ENCODE peak calls at places on chromosome 4, in ten cellular contexts. One of them, this sample, is unnamed. For H3K4me1, the result is how much of the 10 kb centered on the place peaks cover.

GRCh38 chr4:45693746-45694145 is 430.1 kb downstream of the GABRG1 start:
- DNase-seq in GM23248: peak
- DNase-seq in H9: no peak
- DNase-seq in HCT116: no peak
- DNase-seq in neuronal stem cell: no peak
- DNase-seq in HepG2: peak
- DNase-seq in IMR-90: no peak
- DNase-seq in mesenchymal stem cell: no peak
- DNase-seq in PC-3: no peak
- DNase-seq in keratinocyte: no peak
- DNase-seq in this sample: no peak

GRCh38 chr4:147984065-147984777 is 252.3 kb downstream of the ARHGAP10 start:
- DNase-seq in GM23248: peak
- DNase-seq in IMR-90: peak
- DNase-seq in neuronal stem cell: peak
- DNase-seq in mesenchymal stem cell: peak
- DNase-seq in keratinocyte: no peak
- DNase-seq in HepG2: peak
- DNase-seq in H9: peak
- DNase-seq in HCT116: peak
- DNase-seq in PC-3: peak
- DNase-seq in this sample: peak

GRCh38 chr4:118972167-118972566 is 83.5 kb downstream of the SYNPO2 start:
- DNase-seq in neuronal stem cell: no peak
- DNase-seq in HCT116: no peak
- DNase-seq in keratinocyte: no peak
- DNase-seq in IMR-90: no peak
- DNase-seq in PC-3: no peak
- DNase-seq in HepG2: no peak
- DNase-seq in H9: no peak
- DNase-seq in GM23248: no peak
- DNase-seq in mesenchymal stem cell: no peak
- DNase-seq in this sample: no peak

GRCh38 chr4:156144961-156145360 is 191.3 kb upstream of the CTSO start:
- DNase-seq in keratinocyte: no peak
- DNase-seq in H9: no peak
- DNase-seq in mesenchymal stem cell: no peak
- DNase-seq in neuronal stem cell: no peak
- DNase-seq in GM23248: no peak
- DNase-seq in HCT116: no peak
- DNase-seq in HepG2: no peak
- DNase-seq in IMR-90: no peak
- DNase-seq in PC-3: no peak
- DNase-seq in this sample: no peak

GRCh38 chr4:16693641-16694040 is 204.8 kb downstream of the LDB2 start:
- DNase-seq in GM23248: no peak
- DNase-seq in neuronal stem cell: no peak
- DNase-seq in keratinocyte: no peak
- DNase-seq in HepG2: no peak
- DNase-seq in H9: no peak
- DNase-seq in PC-3: no peak
- DNase-seq in HCT116: no peak
- DNase-seq in mesenchymal stem cell: no peak
- DNase-seq in IMR-90: no peak
- DNase-seq in this sample: no peak

GRCh38 chr4:184315675-184316359 is 98.1 kb upstream of the ENPP6 start:
- DNase-seq in mesenchymal stem cell: no peak
- DNase-seq in PC-3: no peak
- DNase-seq in HCT116: no peak
- DNase-seq in IMR-90: no peak
- DNase-seq in keratinocyte: no peak
- DNase-seq in GM23248: no peak
- DNase-seq in H9: no peak
- DNase-seq in HepG2: no peak
- DNase-seq in neuronal stem cell: no peak
- DNase-seq in this sample: no peak

GRCh38 chr4:67344594-67345380 is 200.5 kb downstream of the CENPC start:
- DNase-seq in mesenchymal stem cell: no peak
- DNase-seq in neuronal stem cell: no peak
- DNase-seq in HCT116: no peak
- DNase-seq in H9: no peak
- DNase-seq in HepG2: no peak
- DNase-seq in GM23248: no peak
- DNase-seq in IMR-90: no peak
- DNase-seq in keratinocyte: no peak
- DNase-seq in PC-3: no peak
- DNase-seq in this sample: no peak

GRCh38 chr4:21134994-21135393 is 434.7 kb downstream of the PACRGL start:
- DNase-seq in PC-3: peak
- DNase-seq in keratinocyte: no peak
- DNase-seq in H9: no peak
- DNase-seq in IMR-90: no peak
- DNase-seq in HepG2: no peak
- DNase-seq in neuronal stem cell: peak
- DNase-seq in GM23248: peak
- DNase-seq in HCT116: no peak
- DNase-seq in mesenchymal stem cell: peak
- DNase-seq in this sample: peak

GRCh38 chr4:27308379-27308778 is 447.7 kb downstream of the STIM2 start:
- DNase-seq in HepG2: no peak
- DNase-seq in PC-3: no peak
- DNase-seq in HCT116: no peak
- DNase-seq in keratinocyte: no peak
- DNase-seq in H9: no peak
- DNase-seq in GM23248: no peak
- DNase-seq in IMR-90: no peak
- DNase-seq in neuronal stem cell: no peak
- DNase-seq in mesenchymal stem cell: no peak
- DNase-seq in this sample: no peak

GRCh38 chr4:15042529-15043167 is 40.4 kb downstream of the CPEB2 start:
- DNase-seq in keratinocyte: no peak
- DNase-seq in neuronal stem cell: no peak
- DNase-seq in PC-3: peak
- DNase-seq in HCT116: no peak
- DNase-seq in GM23248: peak
- DNase-seq in mesenchymal stem cell: no peak
- DNase-seq in HepG2: no peak
- DNase-seq in IMR-90: no peak
- DNase-seq in H9: no peak
- DNase-seq in this sample: peak

GRCh38 chr4:19438228-19438627 is 813.5 kb upstream of the SLIT2 start:
- DNase-seq in IMR-90: peak
- DNase-seq in PC-3: peak
- DNase-seq in mesenchymal stem cell: peak
- DNase-seq in GM23248: peak
- DNase-seq in HepG2: no peak
- DNase-seq in HCT116: no peak
- DNase-seq in keratinocyte: no peak
- DNase-seq in neuronal stem cell: no peak
- DNase-seq in H9: no peak
- DNase-seq in this sample: no peak

GRCh38 chr4:157803441-157804168 is 369.2 kb downstream of the GASK1B start:
- DNase-seq in PC-3: no peak
- DNase-seq in neuronal stem cell: no peak
- DNase-seq in IMR-90: no peak
- DNase-seq in mesenchymal stem cell: no peak
- DNase-seq in HCT116: no peak
- DNase-seq in H9: no peak
- DNase-seq in GM23248: no peak
- DNase-seq in keratinocyte: no peak
- DNase-seq in HepG2: no peak
- DNase-seq in this sample: peak

GRCh38 chr4:176156656-176157055 is 38.7 kb downstream of the SPATA4 start:
- DNase-seq in mesenchymal stem cell: no peak
- DNase-seq in keratinocyte: no peak
- DNase-seq in GM23248: peak
- DNase-seq in HepG2: no peak
- DNase-seq in H9: no peak
- DNase-seq in HCT116: no peak
- DNase-seq in IMR-90: no peak
- DNase-seq in neuronal stem cell: no peak
- DNase-seq in PC-3: peak
- DNase-seq in this sample: no peak

GRCh38 chr4:169059294-169060201 is 49.5 kb upstream of the CBR4 start:
- DNase-seq in GM23248: peak
- DNase-seq in H9: no peak
- DNase-seq in HepG2: no peak
- DNase-seq in keratinocyte: no peak
- DNase-seq in mesenchymal stem cell: peak
- DNase-seq in HCT116: no peak
- DNase-seq in IMR-90: no peak
- DNase-seq in PC-3: no peak
- DNase-seq in neuronal stem cell: no peak
- DNase-seq in this sample: no peak

GRCh38 chr4:154024097-154024496 is 235.2 kb upstream of the SFRP2 start:
- DNase-seq in IMR-90: no peak
- DNase-seq in mesenchymal stem cell: no peak
- DNase-seq in GM23248: peak
- DNase-seq in HCT116: no peak
- DNase-seq in HepG2: no peak
- DNase-seq in H9: peak
- DNase-seq in neuronal stem cell: no peak
- DNase-seq in PC-3: no peak
- DNase-seq in keratinocyte: no peak
- DNase-seq in this sample: no peak

GRCh38 chr4:15402146-15402545 is 25.7 kb upstream of the C1QTNF7 start:
- DNase-seq in HepG2: no peak
- DNase-seq in keratinocyte: no peak
- DNase-seq in H9: no peak
- DNase-seq in PC-3: no peak
- DNase-seq in HCT116: no peak
- DNase-seq in GM23248: peak
- DNase-seq in mesenchymal stem cell: peak
- DNase-seq in neuronal stem cell: no peak
- DNase-seq in IMR-90: peak
- DNase-seq in this sample: peak

GRCh38 chr4:173357939-173358338 is 12.8 kb upstream of the SAP30 start:
- DNase-seq in HepG2: no peak
- DNase-seq in H9: no peak
- DNase-seq in keratinocyte: no peak
- DNase-seq in mesenchymal stem cell: no peak
- DNase-seq in GM23248: no peak
- DNase-seq in PC-3: no peak
- DNase-seq in HCT116: no peak
- DNase-seq in neuronal stem cell: no peak
- DNase-seq in IMR-90: no peak
- DNase-seq in this sample: no peak

GRCh38 chr4:104591505-104591904 is 96.8 kb upstream of the CXXC4 start:
- DNase-seq in keratinocyte: no peak
- DNase-seq in neuronal stem cell: peak
- DNase-seq in mesenchymal stem cell: peak
- DNase-seq in PC-3: no peak
- DNase-seq in H9: peak
- DNase-seq in IMR-90: no peak
- DNase-seq in HCT116: no peak
- DNase-seq in GM23248: no peak
- DNase-seq in HepG2: no peak
- DNase-seq in this sample: no peak

GRCh38 chr4:6293097-6293445 is 23.4 kb downstream of the WFS1 start:
- DNase-seq in GM23248: no peak
- DNase-seq in mesenchymal stem cell: no peak
- DNase-seq in HepG2: no peak
- DNase-seq in PC-3: no peak
- DNase-seq in IMR-90: no peak
- DNase-seq in neuronal stem cell: no peak
- DNase-seq in HCT116: no peak
- DNase-seq in H9: no peak
- DNase-seq in keratinocyte: no peak
- DNase-seq in this sample: no peak

GRCh38 chr4:2930135-2930805 is 32.9 kb downstream of the NOP14 start:
- DNase-seq in PC-3: no peak
- DNase-seq in mesenchymal stem cell: no peak
- DNase-seq in keratinocyte: no peak
- DNase-seq in IMR-90: no peak
- DNase-seq in HepG2: peak
- DNase-seq in neuronal stem cell: no peak
- DNase-seq in H9: peak
- DNase-seq in HCT116: no peak
- DNase-seq in GM23248: no peak
- DNase-seq in this sample: no peak
- H3K9ac ChIP-seq in PC-3: no peak
- H3K9ac ChIP-seq in mesenchymal stem cell: no peak
- H3K9ac ChIP-seq in keratinocyte: no peak
- H3K9ac ChIP-seq in IMR-90: no peak
- H3K9ac ChIP-seq in HepG2: no peak
- H3K9ac ChIP-seq in neuronal stem cell: peak
- H3K9ac ChIP-seq in H9: no peak
- H3K9ac ChIP-seq in HCT116: no peak
- H3K9ac ChIP-seq in GM23248: no peak
- H3K9ac ChIP-seq in this sample: no peak

GRCh38 chr4:144580421-144580820 is 65.5 kb upstream of the HHIP start:
- DNase-seq in HCT116: no peak
- DNase-seq in keratinocyte: no peak
- DNase-seq in mesenchymal stem cell: no peak
- DNase-seq in HepG2: no peak
- DNase-seq in PC-3: peak
- DNase-seq in GM23248: no peak
- DNase-seq in IMR-90: no peak
- DNase-seq in H9: no peak
- DNase-seq in neuronal stem cell: no peak
- DNase-seq in this sample: no peak
- H3K4me1 ChIP-seq in HCT116: under half
- H3K4me1 ChIP-seq in keratinocyte: under half
- H3K4me1 ChIP-seq in mesenchymal stem cell: under half
- H3K4me1 ChIP-seq in HepG2: under half
- H3K4me1 ChIP-seq in PC-3: half or more
- H3K4me1 ChIP-seq in GM23248: half or more
- H3K4me1 ChIP-seq in IMR-90: under half
- H3K4me1 ChIP-seq in H9: under half
- H3K4me1 ChIP-seq in neuronal stem cell: under half
- H3K4me1 ChIP-seq in this sample: half or more

GRCh38 chr4:13922459-13922858 is 294.9 kb upstream of the BOD1L1 start:
- DNase-seq in HCT116: no peak
- DNase-seq in HepG2: no peak
- DNase-seq in keratinocyte: no peak
- DNase-seq in PC-3: no peak
- DNase-seq in GM23248: no peak
- DNase-seq in IMR-90: no peak
- DNase-seq in mesenchymal stem cell: no peak
- DNase-seq in H9: no peak
- DNase-seq in neuronal stem cell: no peak
- DNase-seq in this sample: no peak
- H3K9ac ChIP-seq in HCT116: no peak
- H3K9ac ChIP-seq in HepG2: no peak
- H3K9ac ChIP-seq in keratinocyte: no peak
- H3K9ac ChIP-seq in PC-3: no peak
- H3K9ac ChIP-seq in GM23248: peak
- H3K9ac ChIP-seq in IMR-90: no peak
- H3K9ac ChIP-seq in mesenchymal stem cell: peak
- H3K9ac ChIP-seq in H9: no peak
- H3K9ac ChIP-seq in neuronal stem cell: no peak
- H3K9ac ChIP-seq in this sample: no peak

DNA sequence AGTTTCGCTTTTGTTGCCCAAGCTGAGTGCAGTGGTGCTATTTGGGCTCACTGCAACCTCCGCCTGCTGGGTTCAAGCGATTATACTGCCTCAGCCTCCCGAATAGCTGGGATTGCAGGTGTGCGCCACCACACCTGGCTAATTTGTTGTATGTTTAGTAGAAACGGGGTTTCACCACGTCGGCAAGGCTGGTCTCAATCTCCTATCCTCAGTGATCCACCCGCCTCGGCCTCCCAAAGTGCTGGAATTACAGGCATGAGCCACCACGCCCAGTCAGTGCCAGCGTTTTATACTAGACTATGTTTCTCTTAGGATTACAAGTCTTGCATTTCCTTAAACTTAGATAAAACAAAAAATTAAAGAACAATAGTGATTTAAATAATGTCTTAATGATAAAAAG is 13.0 kb downstream of the KLF3 start:
- DNase-seq in HepG2: no peak
- DNase-seq in PC-3: no peak
- DNase-seq in keratinocyte: no peak
- DNase-seq in HCT116: no peak
- DNase-seq in H9: no peak
- DNase-seq in mesenchymal stem cell: no peak
- DNase-seq in GM23248: no peak
- DNase-seq in neuronal stem cell: no peak
- DNase-seq in IMR-90: no peak
- DNase-seq in this sample: no peak
- H3K4me1 ChIP-seq in HepG2: half or more
- H3K4me1 ChIP-seq in PC-3: under half
- H3K4me1 ChIP-seq in keratinocyte: half or more
- H3K4me1 ChIP-seq in HCT116: under half
- H3K4me1 ChIP-seq in H9: under half
- H3K4me1 ChIP-seq in mesenchymal stem cell: under half
- H3K4me1 ChIP-seq in GM23248: half or more
- H3K4me1 ChIP-seq in neuronal stem cell: under half
- H3K4me1 ChIP-seq in IMR-90: under half
- H3K4me1 ChIP-seq in this sample: under half